ENCODE peak calls at places on chromosomes 4 and X, in seven cellular contexts. One of them, this sample, is unnamed.

GRCh38 chrX:112672788-112673560 is 6.8 kb downstream of the LHFPL1 start:
- DNase-seq in Ammon's horn: no peak
- DNase-seq in SW480: no peak
- DNase-seq in PC-3: no peak
- DNase-seq in DMS79: no peak
- DNase-seq in neural crest cell: no peak
- DNase-seq in stimulated activated CD8-positive, alpha-beta memory T cell treated with anti-CD3 and anti-CD28 coated beads, Interleukin-2, amount 100 ng/mL, for 48 hours: no peak
- DNase-seq in this sample: no peak

GRCh38 chr4:3466691-3467600 is 3.8 kb downstream of the DOK7 start:
- DNase-seq in PC-3: no peak
- DNase-seq in neural crest cell: no peak
- DNase-seq in DMS79: no peak
- DNase-seq in Ammon's horn: no peak
- DNase-seq in SW480: no peak
- DNase-seq in stimulated activated CD8-positive, alpha-beta memory T cell treated with anti-CD3 and anti-CD28 coated beads, Interleukin-2, amount 100 ng/mL, for 48 hours: no peak
- DNase-seq in this sample: no peak

GRCh38 chr4:65983062-65983461 is 312.8 kb upstream of the EPHA5 start:
- DNase-seq in PC-3: no peak
- DNase-seq in DMS79: no peak
- DNase-seq in neural crest cell: no peak
- DNase-seq in SW480: no peak
- DNase-seq in stimulated activated CD8-positive, alpha-beta memory T cell treated with anti-CD3 and anti-CD28 coated beads, Interleukin-2, amount 100 ng/mL, for 48 hours: no peak
- DNase-seq in Ammon's horn: no peak
- DNase-seq in this sample: no peak

GRCh38 chrX:13219990-13220764 is 99.7 kb downstream of the ATXN3L start:
- DNase-seq in neural crest cell: no peak
- DNase-seq in Ammon's horn: no peak
- DNase-seq in SW480: no peak
- DNase-seq in stimulated activated CD8-positive, alpha-beta memory T cell treated with anti-CD3 and anti-CD28 coated beads, Interleukin-2, amount 100 ng/mL, for 48 hours: no peak
- DNase-seq in DMS79: no peak
- DNase-seq in PC-3: no peak
- DNase-seq in this sample: no peak

GRCh38 chr4:86564795-86565194 is 29.3 kb upstream of the PTPN13 start:
- DNase-seq in PC-3: no peak
- DNase-seq in stimulated activated CD8-positive, alpha-beta memory T cell treated with anti-CD3 and anti-CD28 coated beads, Interleukin-2, amount 100 ng/mL, for 48 hours: no peak
- DNase-seq in neural crest cell: no peak
- DNase-seq in Ammon's horn: peak; percentile 52
- DNase-seq in SW480: no peak
- DNase-seq in DMS79: no peak
- DNase-seq in this sample: no peak

GRCh38 chr4:117529401-117529800 is 444.0 kb upstream of the TRAM1L1 start:
- DNase-seq in Ammon's horn: no peak
- DNase-seq in neural crest cell: no peak
- DNase-seq in PC-3: no peak
- DNase-seq in SW480: no peak
- DNase-seq in DMS79: no peak
- DNase-seq in stimulated activated CD8-positive, alpha-beta memory T cell treated with anti-CD3 and anti-CD28 coated beads, Interleukin-2, amount 100 ng/mL, for 48 hours: no peak
- DNase-seq in this sample: no peak

GRCh38 chrX:86148024-86148511 is at the start of gene DACH2:
- DNase-seq in neural crest cell: peak; percentile 73
- DNase-seq in SW480: no peak
- DNase-seq in PC-3: peak; percentile 54
- DNase-seq in stimulated activated CD8-positive, alpha-beta memory T cell treated with anti-CD3 and anti-CD28 coated beads, Interleukin-2, amount 100 ng/mL, for 48 hours: peak; percentile 21
- DNase-seq in DMS79: no peak
- DNase-seq in Ammon's horn: peak; percentile 80
- DNase-seq in this sample: peak; percentile 73

GRCh38 chrX:19303216-19303880 is 40.4 kb upstream of the PDHA1 start:
- DNase-seq in stimulated activated CD8-positive, alpha-beta memory T cell treated with anti-CD3 and anti-CD28 coated beads, Interleukin-2, amount 100 ng/mL, for 48 hours: no peak
- DNase-seq in Ammon's horn: no peak
- DNase-seq in PC-3: peak; percentile 42
- DNase-seq in neural crest cell: no peak
- DNase-seq in DMS79: no peak
- DNase-seq in SW480: peak; percentile 11
- DNase-seq in this sample: no peak

GRCh38 chrX:2576793-2577192 is 76.0 kb upstream of the DHRSX start:
- DNase-seq in SW480: peak; percentile 61
- DNase-seq in Ammon's horn: no peak
- DNase-seq in DMS79: no peak
- DNase-seq in PC-3: peak; percentile 55
- DNase-seq in neural crest cell: no peak
- DNase-seq in stimulated activated CD8-positive, alpha-beta memory T cell treated with anti-CD3 and anti-CD28 coated beads, Interleukin-2, amount 100 ng/mL, for 48 hours: no peak
- DNase-seq in this sample: no peak

GRCh38 chr4:65943076-65943475 is 272.8 kb upstream of the EPHA5 start:
- DNase-seq in neural crest cell: no peak
- DNase-seq in DMS79: no peak
- DNase-seq in SW480: peak; percentile 21
- DNase-seq in stimulated activated CD8-positive, alpha-beta memory T cell treated with anti-CD3 and anti-CD28 coated beads, Interleukin-2, amount 100 ng/mL, for 48 hours: no peak
- DNase-seq in PC-3: peak; percentile 96
- DNase-seq in Ammon's horn: no peak
- DNase-seq in this sample: peak; percentile 22

GRCh38 chrX:115900425-115900824 is 270.1 kb upstream of the AGTR2 start:
- DNase-seq in SW480: no peak
- DNase-seq in stimulated activated CD8-positive, alpha-beta memory T cell treated with anti-CD3 and anti-CD28 coated beads, Interleukin-2, amount 100 ng/mL, for 48 hours: no peak
- DNase-seq in DMS79: no peak
- DNase-seq in PC-3: no peak
- DNase-seq in neural crest cell: no peak
- DNase-seq in Ammon's horn: no peak
- DNase-seq in this sample: no peak

GRCh38 chr4:26490111-26490979 is at the start of gene CCKAR:
- DNase-seq in PC-3: no peak
- DNase-seq in DMS79: no peak
- DNase-seq in stimulated activated CD8-positive, alpha-beta memory T cell treated with anti-CD3 and anti-CD28 coated beads, Interleukin-2, amount 100 ng/mL, for 48 hours: no peak
- DNase-seq in Ammon's horn: no peak
- DNase-seq in SW480: no peak
- DNase-seq in neural crest cell: no peak
- DNase-seq in this sample: no peak

GRCh38 chr4:85756938-85757337 is 282.0 kb downstream of the ARHGAP24 start:
- DNase-seq in Ammon's horn: no peak
- DNase-seq in DMS79: no peak
- DNase-seq in neural crest cell: no peak
- DNase-seq in PC-3: peak; percentile 55
- DNase-seq in SW480: peak; percentile 26
- DNase-seq in stimulated activated CD8-positive, alpha-beta memory T cell treated with anti-CD3 and anti-CD28 coated beads, Interleukin-2, amount 100 ng/mL, for 48 hours: no peak
- DNase-seq in this sample: peak; percentile 49

GRCh38 chrX:46770817-46771163 is 11.9 kb upstream of the SLC9A7 start:
- DNase-seq in PC-3: peak; percentile 87
- DNase-seq in SW480: no peak
- DNase-seq in Ammon's horn: no peak
- DNase-seq in DMS79: no peak
- DNase-seq in stimulated activated CD8-positive, alpha-beta memory T cell treated with anti-CD3 and anti-CD28 coated beads, Interleukin-2, amount 100 ng/mL, for 48 hours: no peak
- DNase-seq in neural crest cell: no peak
- DNase-seq in this sample: no peak

This sample was measured in BE2C.